ENCODE peak calls at places on chromosomes 2 and 18, in eight cellular contexts. C is naive thymus-derived CD8-positive, alpha-beta T cell; X is SW480; K is activated CD8-positive, alpha-beta memory T cell treated with anti-CD3 and anti-CD28 coated beads for 1 hour; W is SK-MEL-5; U is ELR; Z is myocyte; F is stimulated activated CD8-positive, alpha-beta memory T cell treated with anti-CD3 and anti-CD28 coated beads, Interleukin-7, amount 100 ng/mL, for 24 hours. D is an unnamed sample.

GRCh38 chr2:37665622-37666362 is 5.7 kb downstream of the CDC42EP3 start:
- DNase-seq in Z (peak; percentile 93), K (no peak), C (no peak), F (no peak), U (no peak), W (no peak), X (no peak), D (no peak)

GRCh38 chr2:226985227-226985946 is 149.5 kb downstream of the RHBDD1 start:
- DNase-seq in X (peak; percentile 46), F (no peak), Z (peak; percentile 78), U (peak; percentile 80), C (no peak), W (peak; percentile 81), K (no peak), D (no peak)

GRCh38 chr2:222523783-222524544 is 99.6 kb downstream of the SGPP2 start:
- DNase-seq in W (no peak), F (no peak), K (no peak), U (peak; percentile 10), Z (no peak), X (peak; percentile 7), C (no peak), D (no peak)

GRCh38 chr2:222545821-222546540 is 109.9 kb downstream of the FARSB start:
- DNase-seq in C (no peak), F (no peak), U (no peak), K (no peak), Z (no peak), W (no peak), X (no peak), D (no peak)

GRCh38 chr2:66433945-66434678 is 813 bp upstream of the MEIS1 start:
- DNase-seq in K (no peak), X (peak; percentile 81), Z (peak; percentile 66), C (no peak), F (no peak), U (peak; percentile 83), W (peak; percentile 46), D (no peak)

GRCh38 chr2:30663806-30664205 is 143.4 kb downstream of the CAPN13 start:
- DNase-seq in X (no peak), Z (no peak), W (no peak), C (no peak), U (no peak), K (no peak), F (no peak), D (no peak)

GRCh38 chr2:97645112-97645699 is 656 bp upstream of the COX5B start:
- DNase-seq in Z (no peak), F (no peak), C (no peak), U (peak; percentile 35), K (no peak), X (peak; percentile 40), W (no peak), D (no peak)

GRCh38 chr2:126825306-126825705 is 73.4 kb upstream of the TEX51 start:
- DNase-seq in X (no peak), K (no peak), F (no peak), U (no peak), C (no peak), W (no peak), Z (no peak), D (no peak)

GRCh38 chr2:240833724-240834285 is 13.8 kb upstream of the KIF1A start:
- DNase-seq in C (no peak), U (no peak), Z (peak; percentile 90), W (no peak), F (no peak), K (no peak), X (no peak), D (no peak)

GRCh38 chr2:238868616-238869292 is 20.9 kb downstream of the TWIST2 start:
- DNase-seq in W (no peak), K (no peak), Z (peak; percentile 31), U (no peak), X (no peak), F (no peak), C (no peak), D (no peak)

GRCh38 chr18:213505-213904 is 54.3 kb downstream of the THOC1 start:
- DNase-seq in K (no peak), U (no peak), C (no peak), Z (no peak), X (no peak), W (peak; percentile 51), F (no peak), D (no peak)

GRCh38 chr2:150555957-150556356 is 68.5 kb upstream of the RND3 start:
- DNase-seq in X (no peak), Z (no peak), U (no peak), W (no peak), F (no peak), K (no peak), C (no peak), D (no peak)

GRCh38 chr18:30039201-30039600 is 1003.3 kb downstream of the DSC3 start:
- DNase-seq in U (no peak), Z (no peak), W (no peak), F (no peak), X (no peak), C (no peak), K (no peak), D (no peak)

GRCh38 chr2:119494163-119494790 is 30.0 kb downstream of the SCTR start:
- DNase-seq in K (no peak), W (peak; percentile 7), F (no peak), X (no peak), U (peak; percentile 6), Z (no peak), C (no peak), D (no peak)

GRCh38 chr2:85748948-85749875 is 4.6 kb upstream of the ATOH8 start:
- DNase-seq in X (no peak), F (no peak), Z (peak; percentile 54), K (no peak), C (no peak), W (no peak), U (peak; percentile 36), D (no peak)

GRCh38 chr2:189204322-189204941 is 24.9 kb upstream of the COL5A2 start:
- DNase-seq in Z (no peak), U (peak; percentile 67), W (peak; percentile 31), X (peak; percentile 28), C (no peak), F (no peak), K (no peak), D (no peak)

D was measured in NCI-H2107.